ENCODE peak calls at places on chromosome 22, in ten cellular contexts. J, M, W, T, P, R, D, B, V and Q are unnamed samples.
A peak's percentile ranks its signal among the peaks of the same experiment; 100 is the strongest.

GRCh38 chr22:22867996-22868715 is 19.5 kb upstream of the IGLL5 start:
- DNase-seq in J (no peak), M (no peak), W (no peak), T (no peak), P (no peak), R (no peak), D (no peak), B (peak; percentile 70), V (no peak), Q (no peak)

GRCh38 chr22:25540912-25541660 is 23.4 kb upstream of the GRK3 start:
- DNase-seq in J (no peak), M (no peak), W (no peak), T (no peak), P (no peak), R (no peak), D (no peak), B (no peak), V (no peak), Q (no peak)

GRCh38 chr22:24159650-24160049 is 21.6 kb upstream of the SUSD2 start:
- DNase-seq in J (no peak), M (no peak), W (no peak), T (no peak), P (no peak), R (no peak), D (no peak), B (no peak), V (no peak), Q (no peak)

GRCh38 chr22:30605449-30606110 is 1.4 kb upstream of the TCN2 start:
- DNase-seq in J (peak; percentile 25), M (no peak), W (no peak), T (peak; percentile 47), P (no peak), R (peak; percentile 46), D (no peak), B (no peak), V (peak; percentile 54), Q (peak; percentile 48)

GRCh38 chr22:28884754-28885375 is 1.5 kb downstream of the ZNRF3 start:
- DNase-seq in J (no peak), M (no peak), W (no peak), T (peak; percentile 38), P (no peak), R (no peak), D (no peak), B (no peak), V (no peak), Q (no peak)

GRCh38 chr22:44668886-44669724 is 32.9 kb upstream of the PRR5 start:
- DNase-seq in J (no peak), M (no peak), W (no peak), T (no peak), P (no peak), R (no peak), D (no peak), B (no peak), V (no peak), Q (no peak)

GRCh38 chr22:29457730-29458129 is 19.3 kb downstream of the RFPL1 start:
- DNase-seq in J (peak; percentile 37), M (no peak), W (no peak), T (peak; percentile 82), P (no peak), R (peak; percentile 49), D (no peak), B (no peak), V (no peak), Q (peak; percentile 19)

GRCh38 chr22:29152381-29153138 is 53.1 kb upstream of the EMID1 start:
- DNase-seq in J (no peak), M (no peak), W (no peak), T (peak; percentile 55), P (no peak), R (no peak), D (no peak), B (no peak), V (peak; percentile 37), Q (no peak)

GRCh38 chr22:47589271-47590250 is 827.1 kb downstream of the TBC1D22A start:
- DNase-seq in J (no peak), M (no peak), W (no peak), T (no peak), P (no peak), R (no peak), D (no peak), B (no peak), V (no peak), Q (no peak)

GRCh38 chr22:39244073-39244495 is 698 bp downstream of the PDGFB start:
- DNase-seq in J (no peak), M (no peak), W (no peak), T (peak; percentile 59), P (no peak), R (no peak), D (no peak), B (no peak), V (no peak), Q (no peak)

GRCh38 chr22:36289406-36289870 is 36.5 kb downstream of the APOL1 start:
- DNase-seq in J (no peak), M (no peak), W (no peak), T (no peak), P (no peak), R (no peak), D (no peak), B (no peak), V (no peak), Q (no peak)

GRCh38 chr22:23392420-23393121 is 187.5 kb downstream of the IGLL1 start:
- DNase-seq in J (no peak), M (no peak), W (no peak), T (no peak), P (no peak), R (no peak), D (no peak), B (no peak), V (no peak), Q (no peak)

GRCh38 chr22:23537421-23537820 is 42.7 kb downstream of the IGLL1 start:
- DNase-seq in J (no peak), M (no peak), W (no peak), T (no peak), P (no peak), R (no peak), D (no peak), B (no peak), V (no peak), Q (no peak)

GRCh38 chr22:42074153-42074750 is at the start of gene PHETA2:
- DNase-seq in J (peak; percentile 25), M (no peak), W (no peak), T (peak; percentile 32), P (no peak), R (peak; percentile 60), D (no peak), B (no peak), V (peak; percentile 37), Q (no peak)

DNA sequence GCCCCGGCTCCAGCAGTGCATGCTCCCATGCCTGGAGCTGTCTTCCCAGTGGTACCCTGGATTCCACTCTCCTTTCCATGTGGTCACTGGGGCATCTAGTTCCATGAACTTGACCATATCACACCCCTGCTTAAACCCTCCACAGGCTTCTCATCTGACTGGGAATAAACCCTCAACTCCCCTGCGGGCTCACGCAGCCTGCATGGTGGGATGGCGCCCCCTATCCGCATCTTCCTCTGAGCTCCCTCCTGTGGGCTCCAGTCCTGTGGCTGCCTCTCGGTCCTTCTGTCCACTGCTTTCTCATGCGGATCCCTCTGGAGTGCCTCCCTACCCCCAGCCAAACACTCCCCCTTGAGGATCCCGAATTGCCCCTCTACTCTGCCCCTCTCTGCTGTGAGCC is 41.4 kb upstream of the TTLL12 start:
- DNase-seq in J (peak; percentile 10), M (no peak), W (no peak), T (peak; percentile 57), P (no peak), R (peak; percentile 64), D (no peak), B (no peak), V (no peak), Q (peak; percentile 65)
- TF ChIP-seq CTCF in J (peak; percentile 40), M (peak; percentile 47), W (no peak), T (peak; percentile 60), P (peak; percentile 29), R (peak; percentile 20), D (peak; percentile 38), B (no peak), V (peak; percentile 19), Q (peak; percentile 47)

DNA sequence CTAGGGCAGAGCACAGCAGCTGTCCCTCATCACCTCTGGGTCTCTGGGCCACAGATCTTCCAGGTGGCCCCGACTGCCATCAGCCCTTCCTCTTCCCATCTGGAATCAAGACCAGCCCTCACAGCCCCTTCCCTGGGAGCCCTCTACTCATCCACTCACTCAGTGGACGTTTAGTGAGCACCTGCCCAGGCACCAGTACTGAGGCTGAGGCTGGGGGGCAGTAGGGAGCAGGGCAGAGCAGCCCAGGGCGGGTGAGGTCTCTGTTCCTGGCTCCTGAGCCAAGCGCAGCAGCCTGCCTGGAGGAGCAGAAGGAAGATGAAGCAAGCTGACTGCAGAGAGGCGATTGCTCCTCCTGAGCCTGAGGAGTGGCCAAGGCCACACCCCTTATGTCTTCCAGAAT is 5.5 kb downstream of the MAPK8IP2 start:
- DNase-seq in J (no peak), M (no peak), W (no peak), T (no peak), P (no peak), R (no peak), D (no peak), B (no peak), V (no peak), Q (no peak)
- TF ChIP-seq CTCF in J (no peak), M (peak; percentile 55), W (no peak), T (peak; percentile 17), P (no peak), R (no peak), D (no peak), B (no peak), V (no peak), Q (no peak)

GRCh38 chr22:19755722-19756287 is 4.8 kb upstream of the TBX1 start:
- DNase-seq in J (no peak), M (no peak), W (no peak), T (no peak), P (no peak), R (no peak), D (no peak), B (no peak), V (no peak), Q (no peak)

GRCh38 chr22:19757985-19758895 is 2.3 kb upstream of the TBX1 start:
- DNase-seq in J (no peak), M (no peak), W (no peak), T (peak; percentile 57), P (no peak), R (no peak), D (no peak), B (no peak), V (no peak), Q (no peak)

GRCh38 chr22:19757140-19757984 is 3.2 kb upstream of the TBX1 start:
- DNase-seq in J (no peak), M (no peak), W (no peak), T (peak; percentile 27), P (no peak), R (no peak), D (no peak), B (no peak), V (no peak), Q (no peak)

GRCh38 chr22:19755145-19755710 is 5.3 kb upstream of the TBX1 start:
- DNase-seq in J (no peak), M (no peak), W (no peak), T (peak; percentile 63), P (no peak), R (no peak), D (no peak), B (no peak), V (no peak), Q (no peak)

GRCh38 chr22:19756288-19757128 is 4.1 kb upstream of the TBX1 start:
- DNase-seq in J (no peak), M (no peak), W (no peak), T (peak; percentile 74), P (no peak), R (no peak), D (peak; percentile 53), B (no peak), V (peak; percentile 24), Q (no peak)
- TF ChIP-seq CTCF in J (peak; percentile 37), M (peak; percentile 52), W (no peak), T (peak; percentile 57), P (peak; percentile 40), R (peak; percentile 37), D (peak; percentile 56), B (peak; percentile 39), V (no peak), Q (peak; percentile 64)

GRCh38 chr22:17366830-17367229 is 2.4 kb upstream of the CECR2 start:
- DNase-seq in J (no peak), M (no peak), W (no peak), T (peak; percentile 84), P (no peak), R (peak; percentile 70), D (peak; percentile 29), B (no peak), V (no peak), Q (peak; percentile 65)
- TF ChIP-seq CTCF in J (no peak), M (no peak), W (no peak), T (peak; percentile 47), P (no peak), R (no peak), D (peak; percentile 53), B (no peak), V (no peak), Q (peak; percentile 59)